ENCODE peak calls at places on chromosomes 5 and 9, in four cellular contexts. Z is Karpas-422, R is IMR-90, D is left ventricle myocardium inferior. O is an unnamed sample.

GRCh38 chr9:21801683-21802417 is 586 bp upstream of the MTAP start:
- DNase-seq in R (peak), Z (no peak), D (peak), O (peak)

GRCh38 chr9:130260816-130261765 is 4.5 kb upstream of the HMCN2 start:
- DNase-seq in Z (no peak), R (no peak), D (no peak), O (no peak)

GRCh38 chr5:141371572-141372475 is 1.8 kb downstream of the PCDHGB3 start:
- DNase-seq in R (no peak), D (no peak), Z (no peak), O (no peak)

GRCh38 chr5:57102189-57102904 is 71.5 kb upstream of the GPBP1 start:
- DNase-seq in R (no peak), Z (no peak), D (no peak), O (no peak)

GRCh38 chr5:73189816-73190451 is 16.9 kb downstream of the TMEM174 start:
- DNase-seq in R (peak), Z (no peak), D (no peak), O (no peak)

GRCh38 chr5:6450235-6450860 is 1.7 kb downstream of the UBE2QL1 start:
- DNase-seq in D (no peak), R (no peak), Z (no peak), O (no peak)

GRCh38 chr9:114759512-114759911 is 46.3 kb downstream of the TNFSF15 start:
- DNase-seq in R (no peak), D (no peak), Z (no peak), O (no peak)

GRCh38 chr5:72268753-72269410 is 51.2 kb downstream of the MRPS27 start:
- DNase-seq in Z (peak), R (peak), D (no peak), O (no peak)

GRCh38 chr5:68214472-68215207 is 916 bp upstream of the PIK3R1 start:
- DNase-seq in Z (no peak), R (no peak), D (no peak), O (no peak)

GRCh38 chr5:181189363-181189961 is 15.5 kb downstream of the TRIM7 start:
- DNase-seq in D (peak), R (peak), Z (peak), O (no peak)

GRCh38 chr9:125889122-125889523 is 141.9 kb downstream of the PBX3 start:
- DNase-seq in Z (no peak), D (peak), R (peak), O (no peak)

GRCh38 chr9:125886365-125886764 is 139.2 kb downstream of the PBX3 start:
- DNase-seq in D (no peak), R (no peak), Z (no peak), O (no peak)

GRCh38 chr9:125890793-125891192 is 143.6 kb downstream of the PBX3 start:
- DNase-seq in R (no peak), Z (no peak), D (no peak), O (no peak)

GRCh38 chr9:125889524-125890473 is 142.6 kb downstream of the PBX3 start:
- DNase-seq in Z (no peak), R (peak), D (peak), O (no peak)

DNA sequence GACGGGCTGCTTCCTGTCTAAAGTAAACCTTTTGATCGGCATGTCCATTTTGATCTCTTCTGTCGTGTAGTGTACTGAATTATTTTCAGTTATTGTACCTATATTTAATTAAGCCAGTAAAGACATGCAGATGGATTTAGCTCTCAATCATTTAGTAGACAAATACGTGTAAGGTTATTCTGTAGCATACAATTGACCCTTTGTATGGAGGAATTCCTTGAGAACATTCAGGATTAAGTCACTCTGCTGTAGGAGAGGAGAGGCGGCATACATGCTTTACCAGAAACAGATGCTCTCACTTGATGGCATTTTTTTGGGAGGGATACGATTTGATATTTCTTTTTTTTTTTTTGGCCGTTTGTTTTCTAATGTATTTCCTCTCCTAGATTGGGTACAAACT is 141.0 kb downstream of the PBX3 start:
- DNase-seq in Z (no peak), R (peak), D (no peak), O (no peak)
- H3K27ac ChIP-seq in Z (no peak), R (no peak), D (peak), O (no peak)

GRCh38 chr9:116232425-116233159 is 79.0 kb downstream of the PAPPA start:
- DNase-seq in Z (peak), D (no peak), R (peak), O (no peak)
- H3K27ac ChIP-seq in Z (peak), D (no peak), R (peak), O (no peak)

DNA sequence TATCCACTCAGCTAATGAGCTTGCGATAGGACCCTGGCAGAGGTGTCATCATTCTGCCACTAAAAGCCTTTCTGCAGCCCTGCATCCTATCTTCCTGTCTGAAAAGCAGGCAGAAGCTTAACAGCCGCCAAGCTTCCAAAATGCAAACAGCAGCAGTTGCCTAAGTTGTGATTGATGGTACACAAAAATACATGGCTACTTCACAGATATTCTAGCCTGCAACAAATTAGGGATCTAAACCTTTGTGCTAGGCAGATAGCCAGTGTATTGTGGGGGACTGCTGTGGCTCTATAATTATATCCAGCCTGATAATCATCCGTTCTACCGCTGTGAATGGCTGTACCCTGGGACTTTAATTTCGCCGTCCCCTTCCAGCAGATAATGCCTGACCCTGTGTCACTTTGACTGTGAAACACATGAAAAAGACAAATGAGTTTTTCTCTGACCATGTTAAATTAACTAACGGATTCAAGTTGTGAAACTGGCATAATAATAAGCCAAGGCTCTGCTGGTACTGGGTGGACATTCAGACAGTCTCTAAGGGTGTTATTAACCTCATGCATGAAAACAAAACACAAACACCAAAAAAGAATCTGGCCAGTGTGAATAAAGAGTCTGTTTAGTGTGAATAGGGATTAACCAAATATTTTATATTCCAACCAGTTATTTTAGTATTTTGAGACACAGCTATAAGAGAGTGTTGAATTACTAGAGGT is 45.9 kb downstream of the SEMA6A start:
- DNase-seq in R (no peak), Z (no peak), D (no peak), O (no peak)
- H3K27ac ChIP-seq in R (no peak), Z (no peak), D (no peak), O (no peak)

GRCh38 chr9:137298983-137299521 is 3.0 kb downstream of the NRARP start:
- DNase-seq in Z (no peak), R (no peak), D (no peak), O (no peak)

GRCh38 chr9:137299938-137300337 is 2.1 kb downstream of the NRARP start:
- DNase-seq in D (peak), Z (no peak), R (no peak), O (no peak)

GRCh38 chr9:137297060-137297664 is 4.9 kb downstream of the NRARP start:
- DNase-seq in R (no peak), Z (peak), D (no peak), O (no peak)

GRCh38 chr9:137297966-137298365 is 4.1 kb downstream of the NRARP start:
- DNase-seq in D (no peak), R (no peak), Z (no peak), O (no peak)

GRCh38 chr9:137298401-137298982 is 3.6 kb downstream of the NRARP start:
- DNase-seq in R (no peak), D (no peak), Z (no peak), O (no peak)
- H3K27ac ChIP-seq in R (no peak), D (peak), Z (no peak), O (no peak)

GRCh38 chr5:154778534-154778933 is 23.4 kb downstream of the LARP1 start:
- DNase-seq in R (no peak), Z (no peak), D (no peak), O (no peak)
- H3K27ac ChIP-seq in R (no peak), Z (no peak), D (peak), O (no peak)

GRCh38 chr5:101543780-101544179 is 640.7 kb upstream of the ST8SIA4 start:
- DNase-seq in Z (no peak), D (no peak), R (peak), O (no peak)
- H3K27ac ChIP-seq in Z (no peak), D (no peak), R (no peak), O (no peak)

GRCh38 chr9:14278291-14278721 is 35.6 kb downstream of the NFIB start:
- DNase-seq in R (peak), Z (no peak), D (no peak), O (no peak)
- H3K27ac ChIP-seq in R (no peak), Z (no peak), D (peak), O (no peak)